ENCODE peak calls at places on chromosome 10, in four cellular contexts. O is neural progenitor cell, J is PC-3, F is SK-N-SH. Y is an unnamed sample.

GRCh38 chr10:30151581-30152389 is 92.4 kb upstream of the JCAD start:
- DNase-seq in O (no peak), J (peak; percentile 69), F (peak; percentile 18), Y (peak; percentile 84)

GRCh38 chr10:76086571-76087260 is 655.3 kb downstream of the LRMDA start:
- DNase-seq in O (peak; percentile 28), J (peak; percentile 98), F (peak; percentile 19), Y (no peak)

GRCh38 chr10:72927485-72927884 is 27.1 kb downstream of the PLA2G12B start:
- DNase-seq in O (no peak), J (no peak), F (no peak), Y (no peak)

GRCh38 chr10:49645417-49646255 is 31.8 kb downstream of the CHAT start:
- DNase-seq in O (peak; percentile 7), J (no peak), F (no peak), Y (no peak)

GRCh38 chr10:75223507-75223906 is 12.2 kb downstream of the COMTD1 start:
- DNase-seq in O (no peak), J (no peak), F (no peak), Y (no peak)

GRCh38 chr10:90062786-90063185 is 361.4 kb downstream of the KIF20B start:
- DNase-seq in O (no peak), J (no peak), F (no peak), Y (no peak)

GRCh38 chr10:90148121-90148855 is 446.9 kb downstream of the KIF20B start:
- DNase-seq in O (peak; percentile 45), J (peak; percentile 69), F (peak; percentile 2), Y (no peak)

GRCh38 chr10:44821290-44821689 is 89.8 kb upstream of the TMEM72 start:
- DNase-seq in O (no peak), J (peak; percentile 18), F (no peak), Y (no peak)

GRCh38 chr10:1284076-1284475 is 227.9 kb downstream of the WDR37 start:
- DNase-seq in O (no peak), J (no peak), F (no peak), Y (no peak)

GRCh38 chr10:32379314-32379949 is 32.5 kb upstream of the EPC1 start:
- DNase-seq in O (peak; percentile 51), J (peak; percentile 93), F (peak; percentile 49), Y (peak; percentile 74)

GRCh38 chr10:10353326-10353725 is 664.3 kb upstream of the CELF2 start:
- DNase-seq in O (peak; percentile 50), J (no peak), F (no peak), Y (no peak)

GRCh38 chr10:121490906-121491519 is 107.2 kb downstream of the FGFR2 start:
- DNase-seq in O (no peak), J (no peak), F (no peak), Y (no peak)

GRCh38 chr10:34824870-34825269 is 9.8 kb upstream of the PARD3 start:
- DNase-seq in O (peak; percentile 39), J (peak; percentile 42), F (peak; percentile 38), Y (no peak)

GRCh38 chr10:69835233-69835632 is 33.5 kb downstream of the COL13A1 start:
- DNase-seq in O (no peak), J (no peak), F (no peak), Y (no peak)

GRCh38 chr10:106711313-106711906 is 453.1 kb downstream of the SORCS1 start:
- DNase-seq in O (peak; percentile 41), J (peak; percentile 42), F (peak; percentile 46), Y (no peak)

GRCh38 chr10:71770789-71771188 is 2.5 kb downstream of the VSIR start:
- DNase-seq in O (no peak), J (no peak), F (no peak), Y (no peak)

GRCh38 chr10:79266543-79267312 is 80.5 kb upstream of the PPIF start:
- DNase-seq in O (no peak), J (peak; percentile 88), F (no peak), Y (no peak)

GRCh38 chr10:99982728-99983127 is 27.0 kb downstream of the DNMBP start:
- DNase-seq in O (no peak), J (no peak), F (no peak), Y (no peak)

GRCh38 chr10:99984201-99984600 is 25.5 kb downstream of the DNMBP start:
- DNase-seq in O (no peak), J (peak; percentile 49), F (no peak), Y (no peak)

GRCh38 chr10:99979066-99979685 is 30.6 kb downstream of the DNMBP start:
- DNase-seq in O (peak; percentile 51), J (no peak), F (no peak), Y (no peak)

GRCh38 chr10:99983280-99983988 is 26.3 kb downstream of the DNMBP start:
- DNase-seq in O (no peak), J (no peak), F (peak; percentile 73), Y (no peak)

DNA sequence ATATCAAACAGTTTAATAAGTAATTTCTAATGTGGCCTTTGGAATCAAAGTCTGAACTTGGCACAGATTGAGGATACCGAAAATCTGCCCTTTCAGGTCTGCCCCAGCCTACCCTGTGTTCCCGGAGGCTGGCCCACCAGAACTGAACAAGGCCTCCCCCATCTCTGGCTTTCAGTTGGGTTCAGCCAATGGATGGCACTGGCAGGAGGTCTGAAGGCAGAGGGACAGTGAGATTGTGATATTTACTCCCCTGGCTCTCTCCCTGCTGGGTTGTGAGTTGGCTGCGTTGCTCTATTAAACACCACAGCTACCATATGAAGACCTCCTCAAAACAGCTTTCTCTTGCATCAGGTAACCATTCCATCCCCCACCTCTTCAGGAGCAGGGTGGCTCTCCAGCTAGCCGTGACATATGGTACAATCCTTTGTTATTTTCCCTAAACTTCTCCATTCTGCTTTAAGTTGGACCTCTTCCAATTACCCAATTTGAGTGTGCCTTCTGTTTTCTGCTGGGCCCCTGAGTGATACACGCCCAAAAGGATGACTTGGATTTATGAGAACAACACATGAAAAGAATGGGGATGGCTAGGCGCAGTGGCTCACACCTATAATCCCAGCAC is 28.1 kb downstream of the DNMBP start:
- DNase-seq in O (no peak), J (no peak), F (no peak), Y (no peak)
- H3F3A ChIP-seq in O (no peaks in the 10 kb centered on the region), J (peaks cover 5% of the 10 kb centered on the region), F (peaks cover 71% of the 10 kb centered on the region), Y (peaks cover 13% of the 10 kb centered on the region)

DNA sequence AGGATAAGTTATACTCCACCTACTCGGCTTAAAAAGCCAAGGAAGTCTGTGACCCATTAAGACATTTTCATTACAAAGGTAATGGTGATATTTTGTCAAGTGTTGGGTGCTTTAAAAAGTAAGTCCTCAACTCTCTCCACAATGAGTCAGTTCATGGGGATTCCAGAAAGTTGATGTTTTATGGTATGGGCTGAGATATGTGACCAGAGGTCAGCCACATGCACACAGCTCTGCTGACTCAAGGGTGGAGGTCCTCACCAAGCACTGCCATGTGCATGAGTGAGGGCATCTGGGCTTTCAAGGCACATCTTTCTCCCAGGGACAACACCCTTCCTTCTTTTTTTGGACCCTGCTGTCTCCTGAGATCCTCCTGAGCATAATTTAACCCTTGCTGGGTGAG is 292.9 kb downstream of the PTEN start:
- DNase-seq in O (no peak), J (no peak), F (no peak), Y (peak; percentile 53)
- H3F3A ChIP-seq in O (no peaks in the 10 kb centered on the region), J (no peaks in the 10 kb centered on the region), F (peaks cover 50% of the 10 kb centered on the region), Y (peaks cover 20% of the 10 kb centered on the region)

GRCh38 chr10:28586176-28586575 is 53.3 kb downstream of the WAC start:
- DNase-seq in O (no peak), J (no peak), F (no peak), Y (no peak)
- H3F3A ChIP-seq in O (peaks cover 24% of the 10 kb centered on the region), J (no peaks in the 10 kb centered on the region), F (peaks cover 20% of the 10 kb centered on the region), Y (peaks cover 20% of the 10 kb centered on the region)

DNA sequence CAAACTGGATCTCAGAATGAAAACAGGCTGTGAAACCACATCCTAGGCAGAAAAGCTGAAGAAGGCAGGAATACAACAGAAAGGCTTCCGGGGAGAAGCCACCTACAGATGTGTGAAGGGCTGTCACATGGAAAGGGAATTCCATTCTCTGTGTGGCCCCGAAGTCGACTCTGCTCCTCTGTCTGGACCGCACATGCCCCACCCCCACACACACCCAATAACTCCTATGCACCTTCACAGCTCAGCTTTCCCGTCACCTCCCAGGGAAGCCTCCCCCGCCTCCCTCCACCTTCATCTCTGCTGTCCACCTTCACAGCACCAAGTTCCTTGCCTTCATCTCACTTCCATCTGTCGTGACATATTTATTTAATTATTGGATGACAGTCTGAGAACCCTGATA is 23.4 kb upstream of the ENO4 start:
- DNase-seq in O (no peak), J (no peak), F (no peak), Y (no peak)
- H3F3A ChIP-seq in O (no peaks in the 10 kb centered on the region), J (no peaks in the 10 kb centered on the region), F (no peaks in the 10 kb centered on the region), Y (no peaks in the 10 kb centered on the region)

GRCh38 chr10:103443475-103444185 is 8.5 kb downstream of the CALHM2 start:
- DNase-seq in O (no peak), J (no peak), F (no peak), Y (no peak)

GRCh38 chr10:103442031-103442461 is 10.1 kb downstream of the CALHM2 start:
- DNase-seq in O (no peak), J (no peak), F (no peak), Y (no peak)

GRCh38 chr10:103445767-103446567 is 6.2 kb downstream of the CALHM2 start:
- DNase-seq in O (no peak), J (no peak), F (no peak), Y (no peak)

GRCh38 chr10:103445366-103445765 is 6.8 kb downstream of the CALHM2 start:
- DNase-seq in O (no peak), J (no peak), F (no peak), Y (no peak)

GRCh38 chr10:103444478-103444877 is 7.7 kb downstream of the CALHM2 start:
- DNase-seq in O (no peak), J (no peak), F (no peak), Y (no peak)
- H3F3A ChIP-seq in O (no peaks in the 10 kb centered on the region), J (no peaks in the 10 kb centered on the region), F (peaks cover 5% of the 10 kb centered on the region), Y (peaks cover 4% of the 10 kb centered on the region)

GRCh38 chr10:63264852-63265617 is 131.9 kb downstream of the NRBF2 start:
- DNase-seq in O (peak; percentile 51), J (peak; percentile 83), F (peak; percentile 46), Y (no peak)
- H3F3A ChIP-seq in O (peaks cover 31% of the 10 kb centered on the region), J (peaks cover 42% of the 10 kb centered on the region), F (peaks cover 50% of the 10 kb centered on the region), Y (peaks cover 35% of the 10 kb centered on the region)

GRCh38 chr10:15258255-15258654 is 89.8 kb upstream of the NMT2 start:
- DNase-seq in O (no peak), J (no peak), F (no peak), Y (no peak)

GRCh38 chr10:15254808-15255655 is 86.5 kb upstream of the NMT2 start:
- DNase-seq in O (no peak), J (no peak), F (no peak), Y (no peak)

GRCh38 chr10:15262036-15262713 is 93.7 kb upstream of the NMT2 start:
- DNase-seq in O (no peak), J (peak; percentile 7), F (peak; percentile 43), Y (no peak)

GRCh38 chr10:15255961-15256360 is 87.5 kb upstream of the NMT2 start:
- DNase-seq in O (no peak), J (no peak), F (no peak), Y (no peak)

GRCh38 chr10:15259136-15259535 is 90.6 kb upstream of the NMT2 start:
- DNase-seq in O (no peak), J (no peak), F (no peak), Y (no peak)
- H3F3A ChIP-seq in O (peaks cover 9% of the 10 kb centered on the region), J (no peaks in the 10 kb centered on the region), F (no peaks in the 10 kb centered on the region), Y (no peaks in the 10 kb centered on the region)